ENCODE peak calls at places on chromosome 2, in four cellular contexts. D, I, Q and V are unnamed samples.

GRCh38 chr2:85705680-85706039 is 11.5 kb downstream of the GNLY start:
- DNase-seq in D (peak; percentile 50), I (no peak), Q (no peak), V (no peak)

GRCh38 chr2:114119846-114120348 is 230.0 kb downstream of the ACTR3 start:
- DNase-seq in D (no peak), I (peak; percentile 49), Q (no peak), V (no peak)

GRCh38 chr2:234701421-234701820 is 204.5 kb upstream of the ARL4C start:
- DNase-seq in D (no peak), I (no peak), Q (no peak), V (no peak)

GRCh38 chr2:74703373-74703772 is 49.3 kb downstream of the SEMA4F start:
- DNase-seq in D (no peak), I (no peak), Q (no peak), V (no peak)

GRCh38 chr2:193527146-193527545 is 1332.4 kb upstream of the TMEFF2 start:
- DNase-seq in D (no peak), I (no peak), Q (no peak), V (no peak)

GRCh38 chr2:158024288-158024898 is 77.3 kb upstream of the UPP2 start:
- DNase-seq in D (peak; percentile 54), I (peak; percentile 60), Q (peak; percentile 56), V (peak; percentile 62)

GRCh38 chr2:65377556-65378307 is 54.7 kb downstream of the SPRED2 start:
- DNase-seq in D (no peak), I (no peak), Q (peak; percentile 56), V (peak; percentile 74)

GRCh38 chr2:94870392-94871225 is 621 bp upstream of the TEKT4 start:
- DNase-seq in D (no peak), I (peak; percentile 71), Q (no peak), V (no peak)

GRCh38 chr2:21047161-21048009 is 3.5 kb upstream of the APOB start:
- DNase-seq in D (peak; percentile 58), I (no peak), Q (no peak), V (peak; percentile 83)

GRCh38 chr2:47345584-47345913 is 57.4 kb upstream of the MSH2 start:
- DNase-seq in D (no peak), I (no peak), Q (no peak), V (no peak)

GRCh38 chr2:47346107-47346506 is 56.8 kb upstream of the MSH2 start:
- DNase-seq in D (no peak), I (no peak), Q (no peak), V (no peak)

GRCh38 chr2:47344890-47345583 is 57.9 kb upstream of the MSH2 start:
- DNase-seq in D (peak; percentile 88), I (peak; percentile 98), Q (peak; percentile 95), V (peak; percentile 100)

DNA sequence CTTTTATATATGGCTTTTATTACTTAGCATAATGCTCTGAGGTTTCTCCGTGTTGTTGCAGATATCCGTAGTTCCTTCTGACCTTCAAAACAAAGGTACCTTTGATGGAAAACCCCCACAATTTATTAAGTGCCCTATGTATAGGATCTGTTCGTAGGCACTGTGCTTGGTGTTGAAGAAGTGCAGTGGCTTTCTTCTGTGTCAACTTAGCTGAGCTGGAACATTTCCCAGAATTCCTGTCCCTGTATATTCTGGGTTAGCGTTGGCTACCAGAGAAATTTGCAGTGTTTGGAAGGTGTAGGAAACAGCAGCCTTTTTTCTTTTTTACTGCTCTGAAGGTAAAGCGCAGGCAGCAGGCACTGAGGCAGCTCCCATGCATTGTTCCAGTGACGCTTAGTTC is 56.3 kb upstream of the MSH2 start:
- DNase-seq in D (no peak), I (no peak), Q (no peak), V (peak; percentile 27)
- H3K27ac ChIP-seq in D (peak overlapping the region; percentile 56), I (no peak overlapping the region), Q (peak overlapping the region; percentile 91), V (peak overlapping the region; percentile 15)

GRCh38 chr2:136765736-136766323 is 485 bp downstream of the THSD7B start:
- DNase-seq in D (no peak), I (peak; percentile 15), Q (no peak), V (no peak)
- H3K4me3 ChIP-seq in D (peak overlapping the region; percentile 45), I (peak overlapping the region; percentile 51), Q (peak overlapping the region; percentile 11), V (peak overlapping the region; percentile 15)

DNA sequence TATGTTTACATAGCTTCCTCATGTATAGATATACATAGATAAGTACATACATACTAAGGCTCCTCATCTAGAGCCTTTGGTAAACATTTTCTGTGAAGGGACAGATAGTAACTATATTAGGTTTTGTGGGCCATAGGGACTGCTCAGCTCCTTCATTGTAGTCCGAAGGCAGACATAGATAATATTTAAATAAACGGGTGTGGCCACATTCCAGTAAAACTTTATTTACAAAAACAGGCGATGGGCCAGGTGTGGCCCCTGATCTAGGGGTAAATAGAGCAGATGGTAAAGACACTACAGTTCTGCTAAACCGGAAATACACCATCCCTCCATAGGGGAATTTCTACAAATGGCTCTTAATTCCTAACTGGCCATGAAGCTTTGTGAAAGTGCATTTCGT is 7.3 kb downstream of the COQ10B start:
- DNase-seq in D (no peak), I (no peak), Q (no peak), V (peak; percentile 36)
- H3K27ac ChIP-seq in D (no peak overlapping the region), I (no peak overlapping the region), Q (peak overlapping the region; percentile 5), V (no peak overlapping the region)

GRCh38 chr2:150586858-150587257 is 99.4 kb upstream of the RND3 start:
- DNase-seq in D (no peak), I (no peak), Q (no peak), V (no peak)

GRCh38 chr2:150585221-150585971 is 97.9 kb upstream of the RND3 start:
- DNase-seq in D (no peak), I (no peak), Q (no peak), V (no peak)

GRCh38 chr2:150589760-150590159 is 102.3 kb upstream of the RND3 start:
- DNase-seq in D (no peak), I (no peak), Q (no peak), V (no peak)

GRCh38 chr2:150587547-150588209 is 100.2 kb upstream of the RND3 start:
- DNase-seq in D (no peak), I (no peak), Q (no peak), V (no peak)

GRCh38 chr2:150588210-150588870 is 100.9 kb upstream of the RND3 start:
- DNase-seq in D (no peak), I (no peak), Q (no peak), V (no peak)
- H3K4me3 ChIP-seq in D (no peak overlapping the region), I (no peak overlapping the region), Q (no peak overlapping the region), V (no peak overlapping the region)

DNA sequence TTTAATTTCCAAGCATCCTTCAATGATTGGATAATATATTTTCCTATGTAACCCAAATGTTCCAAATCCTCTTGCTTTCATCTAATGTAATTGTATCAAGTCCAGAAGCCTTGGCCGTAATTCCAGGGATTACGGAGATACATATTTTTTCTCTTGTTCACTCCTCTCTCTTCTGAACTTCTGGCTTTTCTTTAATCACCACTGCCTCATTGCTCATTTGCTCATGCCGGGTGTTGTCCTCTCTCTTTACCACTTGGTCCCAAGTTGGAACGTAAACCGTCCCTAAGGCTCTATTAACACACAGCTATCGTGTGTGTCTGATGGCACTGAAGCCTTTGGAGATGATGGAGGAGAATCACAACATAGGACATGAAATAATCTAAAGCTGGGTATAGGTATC is 188.7 kb upstream of the COL3A1 start:
- DNase-seq in D (no peak), I (no peak), Q (no peak), V (no peak)
- H3K27ac ChIP-seq in D (no peak overlapping the region), I (no peak overlapping the region), Q (peak overlapping the region; percentile 63), V (no peak overlapping the region)

DNA sequence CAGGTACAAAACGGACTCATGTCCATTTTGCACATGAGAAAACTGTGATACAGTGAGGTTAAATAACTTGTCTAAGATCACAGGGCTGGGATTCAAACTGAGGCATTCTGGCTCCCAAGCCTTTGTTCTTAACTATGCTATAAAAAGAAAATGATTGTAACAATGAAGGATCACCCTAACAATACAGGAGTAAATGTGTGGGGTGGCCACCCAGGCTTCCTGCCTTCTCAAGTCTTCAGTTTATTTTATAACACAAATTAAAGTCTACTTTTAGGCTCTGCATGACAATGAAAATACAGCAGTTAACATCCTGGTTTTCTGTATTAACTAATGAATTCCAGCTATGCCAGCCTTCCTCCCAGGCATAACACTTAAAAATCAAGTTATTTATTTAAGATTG is 7.6 kb downstream of the WDFY1 start:
- DNase-seq in D (no peak), I (no peak), Q (no peak), V (no peak)
- H3K4me3 ChIP-seq in D (no peak overlapping the region), I (no peak overlapping the region), Q (no peak overlapping the region), V (no peak overlapping the region)